ENCODE peak calls at places on chromosomes 2 and 18, in four cellular contexts. Z is fibroblast of lung; T is upper lobe of right lung; M is CD4-positive, alpha-beta memory T cell. F is an unnamed sample. For H3K27me3 and H3K4me1, the result is how much of the 10 kb centered on the place peaks cover.

GRCh38 chr2:231030725-231031124 is 6.6 kb upstream of the C2orf72 start:
- DNase-seq in T (no peak), M (no peak), Z (no peak), F (no peak)

GRCh38 chr2:111100087-111100764 is 20.5 kb upstream of the BCL2L11 start:
- DNase-seq in Z (no peak), T (no peak), M (no peak), F (no peak)

GRCh38 chr2:239994086-239994485 is 31.1 kb downstream of the NDUFA10 start:
- DNase-seq in Z (no peak), M (no peak), T (no peak), F (no peak)

GRCh38 chr18:48034651-48035555 is 104.4 kb upstream of the SMAD2 start:
- DNase-seq in Z (no peak), T (peak), M (no peak), F (no peak)

GRCh38 chr2:153940511-153940910 is 68.8 kb downstream of the GALNT13 start:
- DNase-seq in M (no peak), Z (peak), T (no peak), F (no peak)

GRCh38 chr2:44291281-44292248 is 16.3 kb downstream of the SLC3A1 start:
- DNase-seq in Z (peak), M (no peak), T (peak), F (no peak)

GRCh38 chr2:11539317-11540147 is 5.7 kb downstream of the GREB1 start:
- DNase-seq in T (no peak), M (no peak), Z (peak), F (no peak)

GRCh38 chr2:191222507-191222906 is 22.7 kb upstream of the MYO1B start:
- DNase-seq in T (no peak), Z (no peak), M (no peak), F (no peak)

GRCh38 chr2:217709496-217710217 is 293.1 kb downstream of the TNS1 start:
- DNase-seq in T (no peak), Z (no peak), M (no peak), F (no peak)

GRCh38 chr2:126785862-126786261 is 112.8 kb upstream of the TEX51 start:
- DNase-seq in T (no peak), M (no peak), Z (no peak), F (no peak)

GRCh38 chr18:59388180-59388579 is 29.1 kb upstream of the LMAN1 start:
- DNase-seq in T (no peak), Z (peak), M (no peak), F (no peak)

GRCh38 chr18:48308027-48308635 is 101.1 kb downstream of the ZBTB7C start:
- DNase-seq in M (no peak), Z (no peak), T (no peak), F (no peak)

GRCh38 chr2:218776488-218776887 is 5.5 kb upstream of the CYP27A1 start:
- DNase-seq in T (no peak), Z (no peak), M (no peak), F (no peak)

GRCh38 chr18:5720132-5720531 is 175.2 kb downstream of the TMEM200C start:
- DNase-seq in M (no peak), Z (no peak), T (no peak), F (no peak)

GRCh38 chr2:172083725-172084483 is 1.4 kb upstream of the DLX1 start:
- DNase-seq in M (peak), T (no peak), Z (no peak), F (no peak)

GRCh38 chr2:219155054-219155644 is 5.5 kb downstream of the NHEJ1 start:
- DNase-seq in M (peak), Z (peak), T (no peak), F (peak)

GRCh38 chr18:9696112-9696511 is 12.0 kb upstream of the RAB31 start:
- DNase-seq in Z (peak), T (no peak), M (no peak), F (no peak)

GRCh38 chr2:133215477-133215876 is 352.8 kb downstream of the NCKAP5 start:
- DNase-seq in Z (no peak), T (no peak), M (no peak), F (no peak)

GRCh38 chr2:197615033-197615652 is 60.2 kb downstream of the RFTN2 start:
- DNase-seq in T (no peak), M (no peak), Z (no peak), F (no peak)

GRCh38 chr18:10661333-10661732 is 135.5 kb downstream of the NAPG start:
- DNase-seq in T (no peak), Z (peak), M (no peak), F (no peak)

GRCh38 chr2:31127931-31128330 is 10.3 kb downstream of the GALNT14 start:
- DNase-seq in Z (no peak), M (no peak), T (no peak), F (no peak)

GRCh38 chr2:74695663-74696062 is 41.6 kb downstream of the SEMA4F start:
- DNase-seq in T (no peak), M (no peak), Z (no peak), F (no peak)

GRCh38 chr18:36672437-36673344 is 156.1 kb downstream of the TPGS2 start:
- DNase-seq in M (no peak), Z (peak), T (peak), F (no peak)

GRCh38 chr2:31297751-31298150 is 63.8 kb downstream of the EHD3 start:
- DNase-seq in T (no peak), M (no peak), Z (no peak), F (no peak)

GRCh38 chr2:235813398-235813797 is 319.6 kb downstream of the AGAP1 start:
- DNase-seq in Z (no peak), T (no peak), M (no peak), F (no peak)

GRCh38 chr2:54610700-54611099 is 112.8 kb upstream of the EML6 start:
- DNase-seq in M (no peak), Z (no peak), T (no peak), F (no peak)

GRCh38 chr18:33578371-33579146 is 540 bp downstream of the ASXL3 start:
- DNase-seq in M (no peak), T (peak), Z (no peak), F (no peak)

GRCh38 chr2:206240335-206240734 is 34.1 kb upstream of the ZDBF2 start:
- DNase-seq in M (no peak), T (no peak), Z (no peak), F (no peak)

GRCh38 chr2:206239157-206239556 is 35.3 kb upstream of the ZDBF2 start:
- DNase-seq in Z (no peak), T (no peak), M (no peak), F (no peak)

GRCh38 chr2:206245178-206245778 is 29.2 kb upstream of the ZDBF2 start:
- DNase-seq in M (no peak), Z (no peak), T (no peak), F (no peak)

GRCh38 chr2:206241767-206242166 is 32.7 kb upstream of the ZDBF2 start:
- DNase-seq in M (no peak), Z (no peak), T (no peak), F (no peak)
- H3K27me3 ChIP-seq in M (under half), Z (under half), T (under half), F (under half)

GRCh38 chr2:26172189-26172865 is 561 bp upstream of the GAREM2 start:
- DNase-seq in M (no peak), Z (no peak), T (no peak), F (no peak)
- H3K4me3 ChIP-seq in M (peak), Z (no peak), T (peak), F (peak)

DNA sequence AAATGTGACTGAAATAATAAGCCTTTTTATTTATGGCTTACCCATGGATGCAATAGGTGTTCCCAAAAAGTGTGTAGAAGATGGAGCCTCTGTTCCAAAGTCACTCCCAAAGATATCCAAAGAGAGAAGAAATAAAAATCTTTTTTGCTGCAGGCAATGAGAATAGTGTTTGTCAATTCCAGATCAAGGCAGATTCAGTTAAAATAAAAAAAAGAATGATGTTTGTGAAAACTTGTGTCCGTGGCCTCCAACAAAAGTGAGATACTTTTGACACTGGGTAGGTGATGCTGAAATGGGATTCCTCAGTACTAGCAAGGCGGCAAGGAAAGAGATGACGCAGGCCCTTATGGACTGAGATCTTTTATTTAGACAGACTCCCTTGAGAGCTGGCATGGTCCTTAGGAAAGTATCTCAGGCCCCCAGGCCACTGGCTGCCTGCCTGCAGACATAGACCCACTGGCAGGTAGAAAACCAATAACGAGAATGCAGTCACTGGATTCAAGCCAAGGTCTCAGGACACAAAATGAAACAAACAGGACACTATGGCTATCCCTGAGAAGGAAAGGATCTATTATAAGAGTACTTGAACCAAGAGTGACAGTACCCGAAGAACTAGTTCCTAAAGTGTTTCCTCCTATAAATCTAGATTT is 44.1 kb downstream of the COMMD1 start:
- DNase-seq in Z (no peak), M (no peak), T (no peak), F (no peak)
- H3K4me1 ChIP-seq in Z (under half), M (under half), T (under half), F (under half)

DNA sequence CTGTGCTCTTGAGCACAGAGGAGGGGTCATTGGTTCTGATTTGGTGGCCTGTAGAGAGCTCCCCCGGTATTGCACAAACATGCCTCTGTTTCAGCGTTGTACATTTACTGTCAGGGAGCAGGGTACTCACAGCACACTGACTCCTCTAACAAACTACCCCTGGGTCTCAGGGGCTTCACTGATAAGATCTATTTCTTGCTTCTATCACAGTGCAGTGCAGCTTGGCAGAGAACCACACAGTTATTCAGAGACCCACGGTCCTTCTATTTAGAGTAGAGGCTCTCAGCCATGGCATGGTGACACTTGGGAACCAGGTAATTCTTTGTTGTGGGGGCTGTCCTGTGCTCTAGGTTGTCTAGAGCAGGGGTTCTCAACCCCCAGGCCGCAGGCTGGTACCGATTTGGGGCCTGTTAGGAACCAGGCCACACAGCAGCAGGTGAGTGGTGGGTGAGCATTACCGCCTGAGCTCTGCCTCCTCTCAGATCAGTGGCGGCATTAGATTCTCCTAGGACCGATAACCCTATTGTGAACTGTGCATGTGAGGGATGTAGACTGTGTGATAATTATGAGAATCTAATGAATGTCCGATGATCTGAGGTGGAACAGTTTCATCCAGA is 133.4 kb upstream of the MYCN start:
- DNase-seq in M (no peak), Z (no peak), T (no peak), F (no peak)
- H3K27me3 ChIP-seq in M (under half), Z (under half), T (under half), F (under half)

GRCh38 chr2:102240640-102241370 is 54.0 kb downstream of the IL1RL2 start:
- DNase-seq in Z (peak), T (peak), M (peak), F (peak)
- H3K4me3 ChIP-seq in Z (no peak), T (no peak), M (no peak), F (no peak)

GRCh38 chr2:98037206-98037605 is 41.5 kb upstream of the TMEM131 start:
- DNase-seq in M (no peak), T (no peak), Z (no peak), F (no peak)

GRCh38 chr2:98037666-98038339 is 42.1 kb upstream of the TMEM131 start:
- DNase-seq in Z (no peak), M (no peak), T (no peak), F (no peak)

GRCh38 chr2:98032086-98032485 is 36.3 kb upstream of the TMEM131 start:
- DNase-seq in M (no peak), T (no peak), Z (no peak), F (no peak)

GRCh38 chr2:98036349-98037000 is 40.7 kb upstream of the TMEM131 start:
- DNase-seq in M (no peak), Z (no peak), T (peak), F (no peak)

DNA sequence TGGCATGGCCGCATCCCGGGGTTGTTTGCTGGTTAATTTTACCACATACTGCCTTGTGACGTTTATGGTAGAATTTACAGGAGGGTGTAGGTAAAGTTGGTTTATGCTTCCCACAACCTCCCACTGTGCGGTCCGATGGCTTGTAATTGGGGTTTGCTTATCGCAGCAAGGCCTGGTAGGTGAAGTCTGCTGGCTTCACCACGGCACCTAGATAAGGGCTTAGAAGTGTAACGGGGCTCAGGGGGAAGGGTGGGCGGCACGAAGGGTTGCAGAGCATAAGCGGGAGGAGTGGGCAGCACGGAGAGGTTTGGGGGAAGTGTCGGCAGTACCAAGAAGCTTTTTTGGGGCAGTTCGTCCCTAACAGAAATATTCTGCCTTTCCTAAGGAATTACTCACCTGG is 39.0 kb upstream of the TMEM131 start:
- DNase-seq in Z (no peak), T (no peak), M (no peak), F (no peak)
- H3K4me1 ChIP-seq in Z (under half), T (under half), M (under half), F (under half)

GRCh38 chr2:72146357-72147302 is 1.0 kb downstream of the CYP26B1 start:
- DNase-seq in Z (no peak), M (no peak), T (peak), F (no peak)
- H3K27me3 ChIP-seq in Z (half or more), M (under half), T (half or more), F (under half)